ENCODE peak calls at places on chromosomes 13 and 19, in ten cellular contexts. O is tibial artery, J is Peyer's patch, B is gastrocnemius medialis, S is psoas muscle, Y is pancreas, N is OCI-LY7, K is cardiac muscle cell, D is heart right ventricle, E is HepG2. T is an unnamed sample.

GRCh38 chr19:15195381-15195964 is 5.3 kb downstream of the NOTCH3 start:
- DNase-seq in O (peak; percentile 74), J (no peak), B (no peak), S (peak; percentile 77), Y (peak; percentile 83), N (no peak), K (peak; percentile 81), D (peak; percentile 67), E (no peak), T (no peak)

GRCh38 chr13:78102121-78102677 is 183.6 kb upstream of the EDNRB start:
- DNase-seq in O (peak; percentile 36), J (no peak), B (peak; percentile 62), S (peak; percentile 47), Y (no peak), N (no peak), K (no peak), D (peak; percentile 15), E (no peak), T (peak; percentile 62)

GRCh38 chr19:29524201-29524911 is 1.4 kb upstream of the VSTM2B start:
- DNase-seq in O (no peak), J (no peak), B (no peak), S (peak; percentile 39), Y (peak; percentile 44), N (no peak), K (no peak), D (no peak), E (no peak), T (no peak)

GRCh38 chr19:50660083-50660366 is 10.8 kb downstream of the C19orf81 start:
- DNase-seq in O (no peak), J (no peak), B (no peak), S (no peak), Y (no peak), N (no peak), K (no peak), D (no peak), E (no peak), T (no peak)

GRCh38 chr13:82747948-82748347 is 1134.3 kb downstream of the SLITRK1 start:
- DNase-seq in O (no peak), J (no peak), B (no peak), S (no peak), Y (no peak), N (no peak), K (no peak), D (no peak), E (no peak), T (no peak)

GRCh38 chr19:58252102-58252685 is 23.5 kb downstream of the ZNF544 start:
- DNase-seq in O (no peak), J (no peak), B (no peak), S (no peak), Y (no peak), N (peak; percentile 37), K (no peak), D (no peak), E (no peak), T (no peak)

GRCh38 chr13:109700176-109700575 is 86.2 kb downstream of the IRS2 start:
- DNase-seq in O (peak; percentile 75), J (no peak), B (peak; percentile 58), S (peak; percentile 78), Y (no peak), N (no peak), K (peak; percentile 75), D (peak; percentile 78), E (no peak), T (peak; percentile 29)

GRCh38 chr13:27425918-27426630 is 1.7 kb downstream of the GTF3A start:
- DNase-seq in O (peak; percentile 82), J (peak; percentile 90), B (peak; percentile 87), S (peak; percentile 88), Y (peak; percentile 73), N (peak; percentile 86), K (peak; percentile 43), D (peak; percentile 64), E (peak; percentile 62), T (peak; percentile 53)

GRCh38 chr13:110876592-110876991 is 38.3 kb downstream of the ANKRD10 start:
- DNase-seq in O (no peak), J (no peak), B (no peak), S (no peak), Y (no peak), N (no peak), K (no peak), D (no peak), E (no peak), T (no peak)

GRCh38 chr19:38023245-38023644 is 116.2 kb downstream of the SIPA1L3 start:
- DNase-seq in O (no peak), J (no peak), B (no peak), S (no peak), Y (no peak), N (no peak), K (no peak), D (no peak), E (no peak), T (no peak)

GRCh38 chr19:46766569-46767317 is 20.5 kb upstream of the STRN4 start:
- DNase-seq in O (peak; percentile 51), J (peak; percentile 56), B (no peak), S (no peak), Y (peak; percentile 72), N (peak; percentile 73), K (peak; percentile 47), D (no peak), E (peak; percentile 53), T (no peak)

DNA sequence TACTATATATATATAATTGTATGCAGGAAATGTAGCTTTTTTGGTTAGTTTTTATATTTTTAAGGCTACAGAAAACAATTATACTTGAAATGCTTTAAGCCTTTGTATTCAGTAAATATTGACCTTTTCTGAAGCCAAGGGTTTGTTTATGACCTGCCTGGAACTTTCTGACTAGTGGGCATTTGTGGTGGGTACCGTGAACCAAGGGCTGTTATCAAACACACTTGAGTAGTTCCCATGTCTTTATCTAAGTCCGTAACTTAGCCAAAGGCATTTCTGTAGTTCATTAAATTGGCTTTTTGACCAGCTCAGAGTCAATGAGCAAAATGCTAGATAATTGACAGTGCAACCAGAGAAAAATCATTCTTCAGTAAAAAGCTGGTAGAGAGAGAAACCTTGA is 1444.2 kb upstream of the SLC10A2 start:
- DNase-seq in O (no peak), J (no peak), B (no peak), S (no peak), Y (no peak), N (no peak), K (no peak), D (no peak), E (no peak), T (no peak)
- TF ChIP-seq CTCF in O (no peak), J (no peak), B (no peak), S (no peak), Y (no peak), N (no peak), K (no peak), D (no peak), E (no peak), T (no peak)

GRCh38 chr19:54162884-54163283 is 3.4 kb upstream of the LENG1 start:
- DNase-seq in O (no peak), J (no peak), B (no peak), S (no peak), Y (no peak), N (no peak), K (no peak), D (no peak), E (no peak), T (no peak)
- H3K4me3 ChIP-seq in O (no peak overlapping the region), J (peak overlapping the region; percentile 43), B (no peak overlapping the region), S (peak overlapping the region; percentile 55), Y (no peak overlapping the region), N (no peak overlapping the region), K (no peak overlapping the region), D (peak overlapping the region; percentile 49), E (no peak overlapping the region), T (peak overlapping the region; percentile 51)

DNA sequence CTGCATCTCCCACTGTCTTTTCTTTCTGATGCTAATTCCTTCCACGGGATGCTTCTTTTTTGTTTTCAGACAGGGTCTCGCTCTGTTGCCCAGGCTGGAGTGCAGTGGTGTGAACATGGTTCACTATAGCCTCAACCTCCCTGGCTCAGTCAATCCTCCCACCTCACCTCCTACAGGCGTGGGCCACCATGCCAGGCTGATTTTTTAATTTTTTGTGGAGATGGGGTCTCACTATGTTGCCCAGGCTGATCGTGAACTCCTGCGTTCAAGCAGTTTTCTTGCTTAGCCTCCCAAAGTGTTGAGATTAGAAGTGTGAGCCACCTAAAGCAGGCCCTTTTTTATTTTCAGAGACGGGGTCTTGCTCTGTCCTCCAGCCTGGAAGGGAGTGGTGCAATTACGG is 4.8 kb downstream of the GYS1 start:
- DNase-seq in O (no peak), J (no peak), B (no peak), S (no peak), Y (no peak), N (no peak), K (no peak), D (no peak), E (no peak), T (no peak)
- H3K9me3 ChIP-seq in O (no peaks in the 10 kb centered on the region), J (no peaks in the 10 kb centered on the region), B (no peaks in the 10 kb centered on the region), S (no peaks in the 10 kb centered on the region), Y (no peaks in the 10 kb centered on the region), N (no peaks in the 10 kb centered on the region), K (no peaks in the 10 kb centered on the region), D (no peaks in the 10 kb centered on the region), E (no peaks in the 10 kb centered on the region), T (no peaks in the 10 kb centered on the region)

DNA sequence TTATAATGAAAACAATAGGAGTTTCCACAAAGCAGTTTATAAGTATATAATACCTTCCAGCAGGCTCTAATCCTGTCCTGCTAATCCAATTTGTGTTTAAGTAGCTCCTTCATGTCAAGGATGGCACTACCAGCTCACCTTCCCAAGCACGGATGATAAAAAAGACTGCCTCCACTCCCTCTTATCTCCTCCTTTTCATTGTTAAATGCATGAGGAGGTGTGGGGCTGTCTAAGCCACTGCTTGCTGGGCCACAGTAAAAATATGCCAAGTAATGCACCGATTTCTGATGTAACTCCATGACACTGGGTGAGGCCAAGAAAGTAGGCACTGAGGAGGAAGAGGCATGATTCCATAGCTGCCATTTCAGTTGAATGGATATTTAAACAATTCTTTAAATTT is 193.1 kb downstream of the ZIC5 start:
- DNase-seq in O (no peak), J (no peak), B (no peak), S (no peak), Y (no peak), N (no peak), K (no peak), D (no peak), E (no peak), T (no peak)
- TF ChIP-seq CTCF in O (no peak), J (no peak), B (no peak), S (no peak), Y (no peak), N (no peak), K (no peak), D (no peak), E (no peak), T (no peak)

GRCh38 chr13:79779761-79780160 is 298.8 kb downstream of the NDFIP2 start:
- DNase-seq in O (peak; percentile 61), J (no peak), B (peak; percentile 62), S (peak; percentile 64), Y (no peak), N (no peak), K (no peak), D (no peak), E (peak; percentile 12), T (peak; percentile 29)
- H3K4me3 ChIP-seq in O (no peak overlapping the region), J (no peak overlapping the region), B (no peak overlapping the region), S (peak overlapping the region; percentile 33), Y (no peak overlapping the region), N (no peak overlapping the region), K (no peak overlapping the region), D (no peak overlapping the region), E (no peak overlapping the region), T (no peak overlapping the region)

DNA sequence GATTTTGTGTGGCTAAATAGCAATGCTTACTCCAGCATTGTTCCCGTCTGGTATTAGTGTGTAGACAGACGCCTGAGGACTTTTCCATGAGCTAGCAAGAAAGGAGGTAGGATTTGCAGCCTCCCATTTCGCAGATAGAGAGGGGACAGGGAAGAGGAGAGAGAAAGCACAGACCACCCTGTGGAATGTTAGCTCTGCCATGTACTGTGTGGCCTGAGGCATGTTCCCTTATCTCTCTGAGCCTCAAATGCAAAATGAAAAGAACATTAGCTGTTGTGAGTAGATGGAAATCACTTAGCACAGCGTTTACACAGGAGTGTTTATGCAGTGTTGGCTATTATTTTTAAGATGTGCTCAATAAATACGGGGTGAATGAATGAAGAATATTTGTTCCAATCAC is 45.5 kb downstream of the OLFM4 start:
- DNase-seq in O (no peak), J (no peak), B (no peak), S (no peak), Y (no peak), N (no peak), K (no peak), D (no peak), E (no peak), T (no peak)
- H3K9me3 ChIP-seq in O (no peaks in the 10 kb centered on the region), J (no peaks in the 10 kb centered on the region), B (no peaks in the 10 kb centered on the region), S (no peaks in the 10 kb centered on the region), Y (no peaks in the 10 kb centered on the region), N (no peaks in the 10 kb centered on the region), K (no peaks in the 10 kb centered on the region), D (no peaks in the 10 kb centered on the region), E (no peaks in the 10 kb centered on the region), T (no peaks in the 10 kb centered on the region)

T was measured in tibial nerve.